ENCODE peak calls at places on chromosomes 4 and X, in eight cellular contexts. F is OCI-LY7, T is transverse colon, Z is upper lobe of right lung, Q is ovary, H is AG09309, E is GM12865, O is AG04450. I is an unnamed sample.

GRCh38 chr4:107379054-107379869 is 340.8 kb downstream of the PAPSS1 start:
- DNase-seq in Q (no peak), O (no peak), E (no peak), Z (no peak), H (peak; percentile 4), F (no peak), T (no peak), I (peak; percentile 52)

GRCh38 chrX:14851526-14851925 is 21.3 kb downstream of the FANCB start:
- DNase-seq in H (no peak), T (no peak), F (no peak), Z (no peak), Q (no peak), O (no peak), E (no peak), I (no peak)

GRCh38 chrX:13900351-13900750 is 83.5 kb upstream of the GPM6B start:
- DNase-seq in Q (no peak), H (no peak), T (no peak), O (no peak), Z (no peak), F (no peak), E (no peak), I (no peak)

GRCh38 chrX:69314436-69315348 is 149.4 kb upstream of the PJA1 start:
- DNase-seq in Z (no peak), H (no peak), Q (no peak), E (no peak), O (no peak), F (no peak), T (no peak), I (no peak)

GRCh38 chr4:184471872-184472539 is 2.3 kb downstream of the IRF2 start:
- DNase-seq in H (no peak), Z (no peak), F (peak; percentile 84), O (no peak), Q (no peak), T (peak; percentile 43), E (peak; percentile 85), I (no peak)

GRCh38 chr4:14700544-14700943 is 301.7 kb upstream of the CPEB2 start:
- DNase-seq in O (no peak), H (no peak), F (no peak), Q (no peak), E (no peak), Z (no peak), T (no peak), I (no peak)

GRCh38 chr4:176638992-176639391 is 153.7 kb downstream of the VEGFC start:
- DNase-seq in Q (no peak), E (no peak), Z (no peak), H (no peak), O (no peak), F (no peak), T (no peak), I (no peak)

GRCh38 chr4:39825741-39826231 is 127.8 kb downstream of the UBE2K start:
- DNase-seq in Q (no peak), F (no peak), Z (no peak), O (no peak), E (no peak), T (no peak), H (no peak), I (no peak)

GRCh38 chr4:53563824-53564223 is 27.5 kb downstream of the LNX1 start:
- DNase-seq in T (no peak), O (peak; percentile 41), H (peak; percentile 31), Q (no peak), F (no peak), E (peak; percentile 61), Z (no peak), I (peak; percentile 45)

GRCh38 chrX:17632942-17633341 is 104.4 kb upstream of the SCML1 start:
- DNase-seq in F (no peak), T (no peak), Q (no peak), H (no peak), Z (no peak), O (no peak), E (peak; percentile 34), I (no peak)

GRCh38 chr4:24792552-24792951 is 2.8 kb upstream of the SOD3 start:
- DNase-seq in Q (no peak), F (no peak), O (no peak), E (no peak), T (no peak), H (no peak), Z (no peak), I (no peak)

GRCh38 chr4:23038626-23039245 is 346.0 kb downstream of the GBA3 start:
- DNase-seq in T (no peak), H (no peak), Z (no peak), Q (no peak), F (no peak), O (no peak), E (no peak), I (no peak)

GRCh38 chr4:99815597-99816011 is 1.0 kb upstream of the DAPP1 start:
- DNase-seq in F (peak; percentile 60), O (no peak), H (no peak), T (peak; percentile 74), E (no peak), Z (peak; percentile 66), Q (no peak), I (no peak)

GRCh38 chr4:3047464-3048286 is 26.7 kb downstream of the HTT-AS start:
- DNase-seq in E (peak; percentile 98), Q (peak; percentile 69), F (peak; percentile 92), Z (peak; percentile 78), T (peak; percentile 78), O (no peak), H (no peak), I (no peak)

GRCh38 chrX:101619336-101619735 is 1.5 kb upstream of the ARMCX6 start:
- DNase-seq in H (no peak), F (peak; percentile 9), Q (no peak), O (no peak), T (no peak), E (peak; percentile 19), Z (no peak), I (no peak)

DNA sequence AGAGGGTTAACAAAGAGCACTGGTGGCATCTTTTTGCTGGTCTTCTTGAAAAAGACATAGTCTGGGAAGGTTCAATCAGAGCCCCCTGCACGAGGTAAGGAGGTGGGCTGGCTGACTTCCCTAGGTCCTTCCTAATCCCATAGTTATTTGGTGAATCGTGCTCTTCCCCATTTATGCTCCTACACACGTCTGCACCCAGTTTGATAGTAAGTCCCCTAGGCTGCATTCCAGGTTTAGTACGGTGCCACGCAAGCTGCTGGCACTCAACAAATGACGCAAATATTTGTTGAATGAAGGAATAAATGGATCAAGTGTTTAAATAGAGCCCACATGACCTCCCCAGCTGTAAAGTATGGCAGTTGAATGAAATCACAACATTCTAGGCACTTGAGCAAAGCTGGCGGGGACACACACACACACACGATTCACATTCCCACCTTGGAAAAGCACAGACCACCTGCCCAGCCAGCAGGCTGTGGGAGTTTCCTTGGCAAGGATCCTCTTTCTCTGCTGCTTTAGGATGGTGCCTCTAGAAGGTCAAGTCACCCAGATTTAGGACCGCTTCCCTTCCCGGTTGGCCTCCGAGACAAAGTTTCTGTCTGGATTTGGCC is 855 bp downstream of the FAM184B start:
- DNase-seq in H (no peak), Z (no peak), O (no peak), E (no peak), Q (no peak), T (no peak), F (no peak), I (no peak)
- H3K4me3 ChIP-seq in H (peak overlapping the region; percentile 42), Z (peak overlapping the region; percentile 41), O (peak overlapping the region; percentile 58), E (no peak overlapping the region), Q (no peak overlapping the region), T (peak overlapping the region; percentile 16), F (no peak overlapping the region), I (peak overlapping the region; percentile 43)

DNA sequence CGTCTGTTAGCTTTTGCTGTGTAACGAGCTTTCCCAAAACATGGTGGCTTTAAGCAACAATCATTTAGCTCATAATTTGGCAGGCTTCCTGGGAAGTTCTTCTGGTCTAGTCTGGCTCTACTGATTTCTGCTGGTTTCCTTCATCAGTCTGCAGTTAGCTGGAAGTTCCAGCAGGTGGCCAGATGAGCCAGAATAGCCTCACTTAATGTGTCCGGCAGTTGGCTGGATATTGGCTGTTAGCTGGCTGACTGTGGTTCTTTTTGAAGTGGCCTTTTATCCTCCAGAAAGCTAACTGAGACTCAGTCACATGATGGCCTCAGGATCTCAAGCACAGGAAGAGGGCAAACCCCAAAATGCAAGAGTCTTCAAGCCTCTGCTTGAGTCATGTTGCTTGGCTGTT is 34.9 kb downstream of the FTHL17 start:
- DNase-seq in H (peak; percentile 11), O (peak; percentile 1), E (peak; percentile 50), Z (no peak), F (peak; percentile 54), Q (peak; percentile 25), T (peak; percentile 30), I (peak; percentile 29)
- TF ChIP-seq CTCF in H (peak; percentile 73), O (peak; percentile 69), E (peak; percentile 54), Z (peak; percentile 49), F (peak; percentile 77), Q (no peak), T (peak; percentile 61), I (peak; percentile 61)

GRCh38 chr4:7738458-7739076 is 201.1 kb downstream of the AFAP1 start:
- DNase-seq in O (no peak), Z (no peak), Q (no peak), H (no peak), T (no peak), E (no peak), F (no peak), I (no peak)

GRCh38 chr4:7739077-7739917 is 200.4 kb downstream of the AFAP1 start:
- DNase-seq in Z (no peak), H (no peak), Q (no peak), T (no peak), E (no peak), O (no peak), F (no peak), I (no peak)

GRCh38 chr4:7737268-7737645 is 202.4 kb downstream of the AFAP1 start:
- DNase-seq in Q (no peak), T (no peak), H (no peak), F (no peak), O (no peak), E (no peak), Z (no peak), I (no peak)

GRCh38 chr4:7736436-7737267 is 203.0 kb downstream of the AFAP1 start:
- DNase-seq in O (no peak), H (no peak), T (no peak), Q (no peak), E (no peak), Z (no peak), F (no peak), I (no peak)

DNA sequence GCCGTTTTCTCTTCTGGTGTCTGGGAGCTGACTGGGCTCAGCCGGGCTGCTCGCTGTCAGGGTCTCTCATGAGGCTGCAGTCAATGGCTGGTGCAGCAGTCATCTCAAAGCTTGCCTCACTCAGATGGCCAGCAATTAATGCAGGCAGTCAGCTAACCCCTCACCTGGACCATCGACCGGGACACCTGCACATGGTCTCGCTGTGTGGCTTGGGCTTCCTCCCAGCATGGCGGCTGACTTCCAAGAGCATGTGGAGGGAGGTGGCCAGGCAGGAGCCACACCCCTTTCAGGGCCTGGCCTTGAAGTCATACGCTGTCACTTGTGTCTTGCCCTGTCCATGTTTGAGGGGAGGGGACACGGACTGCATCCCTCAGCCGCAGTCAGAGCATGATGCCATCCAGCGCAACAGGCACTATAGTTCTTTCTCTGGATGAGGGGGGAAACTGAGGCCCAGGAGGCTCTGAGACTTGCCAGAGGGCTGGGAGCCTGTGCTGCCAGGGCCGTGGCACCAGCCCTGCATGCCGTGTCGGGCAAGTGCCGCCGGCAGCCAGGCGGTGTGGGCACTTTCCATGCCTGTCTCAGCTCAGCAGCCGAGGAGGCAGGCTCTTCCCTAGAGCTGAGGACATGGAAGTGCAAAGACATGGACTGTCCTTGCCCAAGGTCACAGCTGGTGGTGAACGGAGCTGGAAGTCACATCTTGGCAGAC is 201.8 kb downstream of the AFAP1 start:
- DNase-seq in F (no peak), E (no peak), H (no peak), T (no peak), Q (no peak), Z (no peak), O (no peak), I (no peak)
- H3K4me3 ChIP-seq in F (no peak overlapping the region), E (no peak overlapping the region), H (no peak overlapping the region), T (no peak overlapping the region), Q (no peak overlapping the region), Z (no peak overlapping the region), O (no peak overlapping the region), I (no peak overlapping the region)

GRCh38 chr4:6420036-6420435 is 52.4 kb downstream of the PPP2R2C start:
- DNase-seq in H (no peak), E (no peak), Q (no peak), F (no peak), T (no peak), O (no peak), Z (no peak), I (no peak)
- TF ChIP-seq CTCF in H (no peak), E (no peak), Q (no peak), F (no peak), T (no peak), O (no peak), Z (no peak), I (no peak)